ENCODE peak calls at places on chromosomes 6 and 20, in four cellular contexts. L is immature natural killer cell; B is activated naive CD8-positive, alpha-beta T cell treated with anti-CD3 and anti-CD28 coated beads, Interleukin-2, amount 50 U/mL, for 24 hours; K is astrocyte. S is an unnamed sample.

GRCh38 chr6:97312241-97312640 is 29.2 kb upstream of the MMS22L start:
- DNase-seq in L (no peak), B (no peak), K (peak; percentile 36), S (no peak)

GRCh38 chr20:53621482-53622246 is 28.0 kb upstream of the ZNF217 start:
- DNase-seq in L (no peak), B (no peak), K (peak; percentile 95), S (peak; percentile 56)

GRCh38 chr20:4699216-4699615 is 22.5 kb upstream of the PRND start:
- DNase-seq in L (no peak), B (no peak), K (no peak), S (no peak)

GRCh38 chr6:18360188-18360587 is 27.0 kb upstream of the RNF144B start:
- DNase-seq in L (no peak), B (no peak), K (no peak), S (no peak)

GRCh38 chr6:111485316-111485715 is 2.3 kb upstream of the REV3L start:
- DNase-seq in L (no peak), B (no peak), K (no peak), S (no peak)

GRCh38 chr6:155093430-155093829 is 98.3 kb downstream of the TIAM2 start:
- DNase-seq in L (no peak), B (peak; percentile 16), K (no peak), S (peak; percentile 25)

GRCh38 chr6:132713355-132714134 is at the start of gene VNN1:
- DNase-seq in L (no peak), B (no peak), K (no peak), S (no peak)

GRCh38 chr20:42740191-42740870 is 449.4 kb downstream of the PTPRT start:
- DNase-seq in L (no peak), B (no peak), K (no peak), S (no peak)

GRCh38 chr20:63549679-63550282 is 2.2 kb upstream of the SRMS start:
- DNase-seq in L (no peak), B (no peak), K (no peak), S (no peak)

GRCh38 chr20:37319120-37319717 is 26.7 kb upstream of the SRC start:
- DNase-seq in L (no peak), B (no peak), K (peak; percentile 93), S (no peak)

GRCh38 chr6:100479180-100480035 is 14.7 kb upstream of the SIM1 start:
- DNase-seq in L (no peak), B (no peak), K (no peak), S (peak; percentile 56)

GRCh38 chr6:105135907-105136432 is 43.8 kb downstream of the POPDC3 start:
- DNase-seq in L (no peak), B (no peak), K (peak; percentile 27), S (peak; percentile 55)

GRCh38 chr20:63248835-63249591 is 5.2 kb downstream of the NKAIN4 start:
- DNase-seq in L (no peak), B (no peak), K (no peak), S (no peak)

GRCh38 chr20:46364670-46365482 is 41.5 kb downstream of the ELMO2 start:
- DNase-seq in L (no peak), B (no peak), K (no peak), S (peak; percentile 41)

GRCh38 chr6:111585969-111586315 is 19.7 kb downstream of the TRAF3IP2 start:
- DNase-seq in L (no peak), B (no peak), K (no peak), S (no peak)

GRCh38 chr6:55528624-55529023 is 50.4 kb downstream of the HMGCLL1 start:
- DNase-seq in L (no peak), B (no peak), K (peak; percentile 10), S (peak; percentile 40)

GRCh38 chr6:166005846-166006592 is 161.6 kb downstream of the TBXT start:
- DNase-seq in L (no peak), B (no peak), K (peak; percentile 87), S (peak; percentile 79)

GRCh38 chr6:157019733-157020132 is 242.6 kb downstream of the ARID1B start:
- DNase-seq in L (peak; percentile 4), B (no peak), K (no peak), S (no peak)

GRCh38 chr6:39755231-39755630 is 30.0 kb upstream of the KIF6 start:
- DNase-seq in L (no peak), B (no peak), K (peak; percentile 49), S (no peak)

GRCh38 chr6:79079425-79080130 is 1.5 kb upstream of the PHIP start:
- DNase-seq in L (no peak), B (no peak), K (peak; percentile 27), S (peak; percentile 44)

GRCh38 chr6:128521302-128521632 is 868 bp upstream of the PTPRK start:
- DNase-seq in L (no peak), B (no peak), K (no peak), S (no peak)

GRCh38 chr6:9398794-9399373 is 963.5 kb upstream of the SLC35B3 start:
- DNase-seq in L (no peak), B (no peak), K (peak; percentile 16), S (peak; percentile 83)

GRCh38 chr20:59075934-59076508 is 33.4 kb upstream of the PRELID3B start:
- DNase-seq in L (no peak), B (peak; percentile 22), K (no peak), S (no peak)

GRCh38 chr6:142804490-142804889 is 140.5 kb downstream of the HIVEP2 start:
- DNase-seq in L (no peak), B (no peak), K (no peak), S (no peak)

GRCh38 chr6:90025418-90026089 is 131.3 kb downstream of the GJA10 start:
- DNase-seq in L (no peak), B (peak; percentile 41), K (peak; percentile 92), S (no peak)

GRCh38 chr6:90285611-90286381 is 10.8 kb downstream of the BACH2 start:
- DNase-seq in L (peak; percentile 46), B (peak; percentile 60), K (peak; percentile 95), S (peak; percentile 9)

GRCh38 chr6:32954212-32954745 is 1.4 kb upstream of the HLA-DMA start:
- DNase-seq in L (no peak), B (no peak), K (no peak), S (no peak)

GRCh38 chr6:25889877-25890853 is 16.1 kb upstream of the SLC17A3 start:
- DNase-seq in L (no peak), B (no peak), K (peak; percentile 1), S (peak; percentile 69)

GRCh38 chr6:126153661-126154060 is 167.3 kb downstream of the TRMT11 start:
- DNase-seq in L (no peak), B (no peak), K (peak; percentile 72), S (no peak)

GRCh38 chr6:3841711-3842565 is 7.2 kb upstream of the FAM50B start:
- DNase-seq in L (no peak), B (no peak), K (peak; percentile 79), S (no peak)

GRCh38 chr6:34544776-34545471 is 11.2 kb downstream of the SPDEF start:
- DNase-seq in L (no peak), B (no peak), K (no peak), S (peak; percentile 83)

GRCh38 chr6:36334832-36335459 is 1.7 kb downstream of the BNIP5 start:
- DNase-seq in L (no peak), B (no peak), K (no peak), S (no peak)

GRCh38 chr20:13817342-13817741 is 32.5 kb downstream of the NDUFAF5 start:
- DNase-seq in L (no peak), B (no peak), K (peak; percentile 28), S (no peak)

GRCh38 chr6:158567152-158567551 is 7.3 kb downstream of the TMEM181 start:
- DNase-seq in L (no peak), B (no peak), K (no peak), S (no peak)

GRCh38 chr6:25166955-25167753 is 112.0 kb upstream of the CARMIL1 start:
- DNase-seq in L (no peak), B (no peak), K (no peak), S (no peak)

GRCh38 chr6:170193326-170193821 is 97.5 kb downstream of the DLL1 start:
- DNase-seq in L (no peak), B (no peak), K (no peak), S (no peak)

GRCh38 chr6:38387994-38388393 is 251.7 kb downstream of the BTBD9 start:
- DNase-seq in L (no peak), B (no peak), K (peak; percentile 51), S (no peak)

GRCh38 chr6:159813781-159814180 is 13.7 kb downstream of the PNLDC1 start:
- DNase-seq in L (no peak), B (no peak), K (no peak), S (no peak)

S was measured in NCI-H82.